ENCODE peak calls at places on chromosomes 12 and 14, in eight cellular contexts. T is lower leg skin, R is HFFc6, N is spleen, V is brain microvascular endothelial cell, X is stomach, P is AG04449, L is transverse colon. O is an unnamed sample.
A peak's percentile ranks its signal among the peaks of the same experiment; 100 is the strongest.

GRCh38 chr12:19994970-19995369 is 373.4 kb upstream of the PDE3A start:
- DNase-seq in R (no peak), L (no peak), V (no peak), X (no peak), P (no peak), T (no peak), N (no peak), O (no peak)

GRCh38 chr12:111819191-111820158 is 22.6 kb upstream of the MAPKAPK5 start:
- DNase-seq in V (no peak), L (peak; percentile 42), P (no peak), R (peak; percentile 8), T (peak; percentile 52), N (no peak), X (no peak), O (no peak)

GRCh38 chr12:87779016-87779415 is 250.2 kb downstream of the C12orf50 start:
- DNase-seq in V (peak; percentile 61), X (no peak), P (no peak), R (no peak), N (peak; percentile 48), T (no peak), L (no peak), O (no peak)

GRCh38 chr12:47789141-47789540 is 16.1 kb downstream of the SLC48A1 start:
- DNase-seq in P (no peak), R (no peak), L (no peak), X (no peak), N (no peak), T (no peak), V (no peak), O (no peak)

GRCh38 chr14:76752744-76753143 is 8.5 kb upstream of the VASH1 start:
- DNase-seq in P (no peak), X (no peak), V (no peak), R (no peak), N (no peak), L (no peak), T (no peak), O (no peak)

GRCh38 chr14:99573436-99574098 is 30.4 kb downstream of the CCDC85C start:
- DNase-seq in T (no peak), X (no peak), P (no peak), R (no peak), V (no peak), L (no peak), N (no peak), O (no peak)

GRCh38 chr12:96134200-96134599 is 60.0 kb upstream of the ELK3 start:
- DNase-seq in V (no peak), X (no peak), P (no peak), L (no peak), R (no peak), N (no peak), T (no peak), O (no peak)

GRCh38 chr12:94263011-94263786 is 114.8 kb downstream of the PLXNC1 start:
- DNase-seq in N (peak; percentile 84), P (no peak), R (no peak), X (no peak), T (no peak), L (peak; percentile 33), V (no peak), O (no peak)

GRCh38 chr12:78820946-78821345 is 43.6 kb upstream of the SYT1 start:
- DNase-seq in V (no peak), P (no peak), T (no peak), R (no peak), N (no peak), L (no peak), X (no peak), O (no peak)

GRCh38 chr12:79373896-79374499 is 316.8 kb downstream of the PAWR start:
- DNase-seq in P (no peak), T (no peak), R (no peak), L (no peak), V (peak; percentile 26), N (no peak), X (no peak), O (no peak)

GRCh38 chr12:43636706-43637105 is 84.7 kb upstream of the ADAMTS20 start:
- DNase-seq in T (no peak), L (no peak), R (no peak), V (no peak), P (no peak), X (no peak), N (no peak), O (no peak)

GRCh38 chr14:69535230-69535848 is 39.3 kb downstream of the CCDC177 start:
- DNase-seq in V (peak; percentile 40), X (peak; percentile 37), R (peak; percentile 36), L (peak; percentile 22), N (no peak), T (no peak), P (no peak), O (no peak)

GRCh38 chr12:45310627-45310968 is 94.7 kb downstream of the ANO6 start:
- DNase-seq in V (no peak), T (no peak), N (no peak), L (no peak), R (no peak), X (no peak), P (no peak), O (no peak)

GRCh38 chr12:45305904-45306303 is 90.0 kb downstream of the ANO6 start:
- DNase-seq in N (no peak), X (no peak), T (no peak), R (no peak), P (no peak), L (no peak), V (no peak), O (no peak)

GRCh38 chr12:45314770-45315169 is 98.9 kb downstream of the ANO6 start:
- DNase-seq in P (no peak), R (no peak), N (no peak), T (no peak), X (no peak), L (no peak), V (no peak), O (no peak)

GRCh38 chr12:45312012-45312411 is 96.1 kb downstream of the ANO6 start:
- DNase-seq in V (no peak), N (no peak), X (no peak), L (no peak), R (no peak), P (no peak), T (no peak), O (no peak)

DNA sequence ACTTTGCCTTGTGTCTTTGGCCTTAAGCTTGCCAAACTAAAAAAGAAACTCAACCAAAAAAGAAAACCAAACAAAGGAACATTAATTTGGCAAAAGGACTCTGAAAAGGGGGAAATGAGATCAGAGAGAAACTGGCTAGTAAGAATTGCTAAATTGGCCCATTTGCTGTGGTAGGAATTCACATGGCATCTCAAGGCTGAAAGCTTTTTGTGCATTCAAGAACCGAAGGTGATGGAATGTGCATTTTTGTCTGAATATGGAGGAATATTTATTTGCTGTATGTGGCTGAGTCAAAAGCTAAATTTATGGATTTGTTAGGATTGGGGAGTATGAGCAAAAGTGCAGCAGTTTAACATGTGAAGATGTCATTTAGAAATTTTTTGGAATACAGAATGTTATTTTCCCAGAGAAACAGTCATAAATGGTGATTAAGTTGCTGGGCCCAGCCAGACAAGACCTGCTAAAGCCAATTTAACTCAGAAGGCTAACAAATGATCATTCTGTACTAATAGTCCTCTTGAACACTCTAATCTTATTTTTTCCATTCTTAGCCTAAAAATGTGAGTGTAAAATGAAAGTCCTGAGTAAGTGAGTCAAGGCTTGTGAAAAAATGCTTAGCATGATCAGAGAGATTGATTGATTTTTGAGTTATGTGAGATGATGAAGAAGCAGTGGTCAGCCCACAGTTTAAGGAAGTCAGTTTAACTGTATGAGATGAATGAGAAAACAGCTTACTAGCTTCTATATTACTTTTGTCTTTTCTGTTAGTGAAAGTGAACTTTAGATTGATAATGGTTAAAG is 94.1 kb downstream of the ANO6 start:
- DNase-seq in T (no peak), V (no peak), P (peak; percentile 68), N (no peak), L (no peak), X (no peak), R (peak; percentile 63), O (no peak)
- TF ChIP-seq CTCF in T (no peak), V (no peak), P (peak; percentile 8), N (no peak), L (no peak), X (no peak), R (peak; percentile 30), O (peak; percentile 33)

GRCh38 chr14:45610303-45610702 is 357.3 kb upstream of the MIS18BP1 start:
- DNase-seq in T (no peak), R (peak; percentile 7), X (no peak), L (no peak), P (no peak), N (no peak), V (peak; percentile 10), O (no peak)
- TF ChIP-seq CTCF in T (no peak), R (peak; percentile 42), X (no peak), L (peak; percentile 39), P (no peak), N (no peak), V (peak; percentile 48), O (peak; percentile 90)

GRCh38 chr12:106032141-106032925 is 106.4 kb downstream of the NUAK1 start:
- DNase-seq in P (no peak), X (no peak), T (no peak), L (no peak), R (no peak), V (peak; percentile 66), N (no peak), O (no peak)
- TF ChIP-seq CTCF in P (no peak), X (no peak), T (no peak), L (no peak), R (peak; percentile 18), V (peak; percentile 27), N (no peak), O (peak; percentile 19)

GRCh38 chr12:12561305-12562015 is 1.2 kb downstream of the DUSP16 start:
- DNase-seq in T (peak; percentile 91), N (peak; percentile 92), R (peak; percentile 41), X (peak; percentile 69), P (no peak), V (peak; percentile 29), L (peak; percentile 64), O (no peak)

GRCh38 chr12:12562016-12562483 is 613 bp downstream of the DUSP16 start:
- DNase-seq in X (no peak), T (no peak), P (no peak), L (peak; percentile 27), V (no peak), N (peak; percentile 87), R (no peak), O (no peak)

GRCh38 chr12:12559699-12560296 is 2.9 kb downstream of the DUSP16 start:
- DNase-seq in T (no peak), N (no peak), X (no peak), V (no peak), P (no peak), R (no peak), L (no peak), O (no peak)

GRCh38 chr12:12562585-12563245 is at the start of gene DUSP16:
- DNase-seq in P (peak; percentile 66), L (peak; percentile 92), T (peak; percentile 97), X (peak; percentile 93), N (peak; percentile 96), V (peak; percentile 94), R (peak; percentile 94), O (peak; percentile 91)

DNA sequence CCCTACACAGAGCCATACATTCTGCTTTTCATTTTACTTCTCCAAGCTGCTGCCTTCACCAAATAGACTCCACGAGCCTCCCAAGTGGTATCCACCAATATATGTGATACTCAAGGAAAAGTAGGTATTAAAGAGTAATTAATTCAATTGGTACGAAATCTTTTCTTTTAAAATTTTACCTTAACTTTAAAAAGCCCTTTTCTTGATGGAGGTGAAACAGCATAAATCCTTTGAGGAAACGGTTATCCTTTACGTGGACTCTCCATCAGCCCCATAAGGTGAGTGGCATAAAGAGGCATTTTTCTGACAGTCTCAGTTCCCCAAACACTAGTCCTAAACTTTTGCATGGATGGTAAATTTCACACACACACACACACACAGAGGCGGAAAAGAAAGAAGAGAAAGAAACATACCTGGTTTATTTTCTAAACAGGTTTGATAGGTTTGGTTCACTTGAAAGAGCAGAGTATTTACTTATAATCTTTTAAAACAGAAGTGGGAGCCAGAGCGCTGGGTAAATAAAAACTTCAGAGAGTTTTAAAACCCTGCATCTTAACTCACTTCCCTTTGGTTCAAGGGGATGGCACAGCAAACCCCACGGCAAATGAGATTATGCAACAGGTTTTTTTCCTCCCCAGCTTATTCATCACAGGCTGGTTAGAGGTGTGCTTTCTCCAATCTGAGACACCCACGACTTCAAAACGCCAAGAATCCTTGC is 1.9 kb downstream of the DUSP16 start:
- DNase-seq in X (peak; percentile 74), L (peak; percentile 68), N (no peak), P (no peak), T (no peak), V (peak; percentile 30), R (peak; percentile 53), O (no peak)
- TF ChIP-seq CTCF in X (no peak), L (no peak), N (no peak), P (no peak), T (no peak), V (no peak), R (no peak), O (no peak)